ENCODE peak calls at places on chromosomes 6 and 20, in ten cellular contexts. D, M, G, C, S, Q, E, L, J and H are unnamed samples.
A peak's percentile ranks its signal among the peaks of the same experiment; 100 is the strongest.

GRCh38 chr20:11101696-11102095 is 427.9 kb upstream of the JAG1 start:
- DNase-seq in D (no peak), M (no peak), G (no peak), C (no peak), S (no peak), Q (no peak), E (no peak), L (no peak), J (no peak), H (no peak)

GRCh38 chr6:11335826-11336225 is 103.4 kb upstream of the NEDD9 start:
- DNase-seq in D (no peak), M (no peak), G (no peak), C (no peak), S (no peak), Q (no peak), E (no peak), L (no peak), J (no peak), H (no peak)

GRCh38 chr6:166228839-166229528 is 61.3 kb upstream of the TBXT start:
- DNase-seq in D (no peak), M (no peak), G (no peak), C (no peak), S (peak; percentile 3), Q (no peak), E (no peak), L (no peak), J (no peak), H (no peak)

GRCh38 chr6:135535989-135536414 is 38.5 kb upstream of the AHI1 start:
- DNase-seq in D (peak; percentile 98), M (peak; percentile 53), G (no peak), C (peak; percentile 65), S (peak; percentile 17), Q (no peak), E (no peak), L (no peak), J (peak; percentile 53), H (no peak)

GRCh38 chr6:40948598-40948997 is 90.4 kb downstream of the UNC5CL start:
- DNase-seq in D (peak; percentile 48), M (no peak), G (no peak), C (no peak), S (no peak), Q (no peak), E (no peak), L (no peak), J (no peak), H (no peak)

GRCh38 chr6:73231986-73232391 is 6.7 kb upstream of the KHDC1L start:
- DNase-seq in D (no peak), M (no peak), G (no peak), C (no peak), S (no peak), Q (no peak), E (no peak), L (no peak), J (no peak), H (no peak)

GRCh38 chr20:14717124-14718004 is 380.0 kb upstream of the FLRT3 start:
- DNase-seq in D (no peak), M (no peak), G (no peak), C (no peak), S (no peak), Q (no peak), E (no peak), L (no peak), J (no peak), H (no peak)

GRCh38 chr6:97726378-97726777 is 443.4 kb upstream of the MMS22L start:
- DNase-seq in D (no peak), M (no peak), G (no peak), C (peak; percentile 7), S (no peak), Q (no peak), E (no peak), L (no peak), J (peak; percentile 49), H (no peak)

GRCh38 chr6:43817192-43817591 is 47.2 kb downstream of the VEGFA start:
- DNase-seq in D (peak; percentile 31), M (peak; percentile 33), G (no peak), C (peak; percentile 75), S (no peak), Q (no peak), E (peak; percentile 82), L (peak; percentile 55), J (peak; percentile 62), H (peak; percentile 69)

GRCh38 chr6:126628125-126628524 is 288.2 kb downstream of the CENPW start:
- DNase-seq in D (no peak), M (no peak), G (no peak), C (no peak), S (no peak), Q (no peak), E (no peak), L (no peak), J (no peak), H (no peak)

GRCh38 chr6:41416165-41416837 is 80.9 kb downstream of the NCR2 start:
- DNase-seq in D (no peak), M (no peak), G (no peak), C (no peak), S (no peak), Q (no peak), E (no peak), L (no peak), J (no peak), H (no peak)

GRCh38 chr6:74369556-74369993 is 673.6 kb downstream of the CD109 start:
- DNase-seq in D (peak; percentile 97), M (peak; percentile 8), G (no peak), C (no peak), S (no peak), Q (no peak), E (no peak), L (no peak), J (no peak), H (no peak)

GRCh38 chr6:169370054-169370453 is 116.4 kb upstream of the THBS2 start:
- DNase-seq in D (peak; percentile 29), M (no peak), G (no peak), C (no peak), S (no peak), Q (no peak), E (no peak), L (no peak), J (no peak), H (no peak)

GRCh38 chr6:16383607-16384206 is 145.3 kb downstream of the GMPR start:
- DNase-seq in D (no peak), M (no peak), G (no peak), C (no peak), S (no peak), Q (no peak), E (no peak), L (no peak), J (no peak), H (no peak)
- H3K27ac ChIP-seq in D (no peak overlapping the region), M (no peak overlapping the region), G (no peak overlapping the region), C (no peak overlapping the region), S (no peak overlapping the region), Q (no peak overlapping the region), E (no peak overlapping the region), L (no peak overlapping the region), J (no peak overlapping the region), H (no peak overlapping the region)

DNA sequence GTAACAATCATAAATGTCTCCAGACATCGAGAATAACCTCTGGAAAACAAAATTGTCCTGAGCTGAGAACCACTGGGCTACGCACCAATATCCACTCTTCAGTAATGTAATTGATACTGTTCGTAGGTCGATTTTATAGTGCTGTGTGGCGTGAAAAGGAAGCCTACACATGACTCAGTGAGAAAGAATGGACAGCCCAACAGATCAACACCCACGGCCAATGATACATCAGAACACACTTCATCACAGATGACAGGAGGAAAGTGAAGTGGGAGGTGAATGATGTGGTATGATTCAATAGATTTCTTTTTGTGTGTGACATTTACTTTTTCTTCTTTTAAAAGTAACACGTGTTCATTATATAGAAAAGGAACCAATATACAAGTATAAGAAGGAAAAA is 93.5 kb downstream of the RPS12 start:
- DNase-seq in D (peak; percentile 93), M (peak; percentile 6), G (no peak), C (no peak), S (no peak), Q (no peak), E (no peak), L (no peak), J (no peak), H (no peak)
- H3K27ac ChIP-seq in D (no peak overlapping the region), M (no peak overlapping the region), G (no peak overlapping the region), C (no peak overlapping the region), S (no peak overlapping the region), Q (no peak overlapping the region), E (no peak overlapping the region), L (no peak overlapping the region), J (no peak overlapping the region), H (no peak overlapping the region)

GRCh38 chr6:132804251-132804650 is 5.8 kb upstream of the SLC18B1 start:
- DNase-seq in D (no peak), M (no peak), G (no peak), C (no peak), S (no peak), Q (no peak), E (no peak), L (no peak), J (no peak), H (no peak)

GRCh38 chr6:132797975-132798819 is at the start of gene SLC18B1:
- DNase-seq in D (peak; percentile 26), M (peak; percentile 75), G (peak; percentile 24), C (peak; percentile 68), S (peak; percentile 59), Q (peak; percentile 44), E (peak; percentile 79), L (peak; percentile 68), J (peak; percentile 69), H (peak; percentile 50)

DNA sequence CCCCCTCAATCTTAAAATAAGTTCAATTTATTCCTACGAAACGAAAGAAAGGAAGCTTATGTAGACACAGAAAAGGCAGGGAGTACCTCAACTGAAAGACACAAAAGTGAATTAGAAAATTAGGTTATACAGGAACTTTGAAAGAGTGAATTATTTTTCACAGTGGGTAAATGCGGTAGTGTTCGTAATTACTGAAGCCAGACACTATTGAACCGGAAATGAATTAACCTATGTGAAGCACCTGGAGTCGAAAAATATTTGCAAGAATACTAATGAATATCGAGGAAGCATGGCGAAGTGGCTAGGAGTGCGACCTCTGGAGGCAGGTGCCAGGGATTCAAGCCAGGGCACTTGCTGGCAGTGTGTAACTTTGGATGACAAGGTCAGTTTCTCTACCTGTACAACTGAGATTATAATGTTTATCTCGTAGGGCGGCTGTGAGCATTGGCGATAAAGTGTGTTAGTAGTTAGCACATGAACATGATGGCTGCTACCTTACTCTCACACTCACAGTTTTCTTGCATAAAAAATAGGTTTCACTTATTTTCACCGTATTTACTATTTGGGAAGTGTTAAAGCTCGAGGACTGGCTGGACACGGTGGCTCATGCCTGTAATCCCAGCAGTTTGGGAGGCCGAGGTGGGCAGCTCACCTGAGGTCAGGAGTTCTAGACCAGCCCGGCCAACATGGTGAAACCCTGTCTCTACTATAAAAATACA is 542 bp upstream of the SLC18B1 start:
- DNase-seq in D (peak; percentile 61), M (peak; percentile 71), G (peak; percentile 48), C (peak; percentile 87), S (peak; percentile 72), Q (peak; percentile 55), E (peak; percentile 76), L (peak; percentile 85), J (peak; percentile 78), H (peak; percentile 89)
- H3K27ac ChIP-seq in D (no peak overlapping the region), M (peak overlapping the region; percentile 84), G (no peak overlapping the region), C (peak overlapping the region; percentile 80), S (no peak overlapping the region), Q (no peak overlapping the region), E (no peak overlapping the region), L (no peak overlapping the region), J (no peak overlapping the region), H (no peak overlapping the region)

DNA sequence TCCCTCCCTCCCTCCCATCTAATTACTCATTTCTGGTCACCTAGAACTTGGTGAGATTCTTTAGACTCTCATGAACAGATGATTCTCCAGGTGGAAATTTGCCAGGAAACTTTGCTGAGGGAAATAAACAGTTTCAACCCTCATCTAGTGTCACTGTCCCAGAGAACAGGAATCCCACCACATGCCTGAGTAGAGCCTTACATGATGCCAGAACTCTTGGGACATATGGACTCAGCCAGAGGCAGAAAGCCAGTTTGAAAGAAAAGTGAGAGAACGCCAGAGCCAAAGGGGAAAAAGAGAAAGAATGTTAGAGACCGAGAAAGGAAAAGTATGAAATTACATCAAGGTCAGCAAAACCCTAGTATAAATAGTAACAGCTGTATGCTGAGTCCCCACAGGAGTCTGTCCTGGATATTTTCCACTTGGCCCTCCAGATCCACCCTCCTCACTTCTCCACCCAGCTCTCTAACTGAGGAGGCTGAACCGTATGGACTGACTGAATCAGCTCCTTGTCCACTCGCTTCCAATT is 127.5 kb upstream of the COL21A1 start:
- DNase-seq in D (peak; percentile 65), M (no peak), G (no peak), C (no peak), S (no peak), Q (no peak), E (no peak), L (no peak), J (no peak), H (no peak)
- H3K27ac ChIP-seq in D (peak overlapping the region; percentile 70), M (no peak overlapping the region), G (no peak overlapping the region), C (peak overlapping the region; percentile 4), S (no peak overlapping the region), Q (no peak overlapping the region), E (peak overlapping the region; percentile 25), L (peak overlapping the region; percentile 83), J (no peak overlapping the region), H (no peak overlapping the region)